ENCODE peak calls at places on chromosome 19, in five cellular contexts. Z is CD4-positive, alpha-beta memory T cell; E is lower lobe of right lung; S is cardiac muscle cell; D is H1. N is an unnamed sample.

GRCh38 chr19:57850553-57851017 is 926 bp downstream of the ZNF587 start:
- DNase-seq in Z (no peak), D (no peak), S (no peak), E (no peak), N (no peak)

GRCh38 chr19:17259118-17259780 is 5.3 kb downstream of the USHBP1 start:
- DNase-seq in S (no peak), E (no peak), D (no peak), Z (no peak), N (no peak)

GRCh38 chr19:18587561-18587960 is 1.0 kb upstream of the REX1BD start:
- DNase-seq in D (no peak), Z (no peak), E (no peak), S (no peak), N (no peak)

GRCh38 chr19:7488736-7489353 is at the start of gene PEX11G:
- DNase-seq in Z (peak; percentile 85), E (peak; percentile 93), S (peak; percentile 93), D (peak; percentile 80), N (peak; percentile 98)

GRCh38 chr19:48044561-48044960 is 682 bp upstream of the CABP5 start:
- DNase-seq in D (no peak), E (no peak), Z (no peak), S (no peak), N (no peak)

GRCh38 chr19:49929121-49929610 is at the start of the genes ATF5 and NUP62:
- DNase-seq in E (peak; percentile 92), Z (peak; percentile 91), D (peak; percentile 70), S (peak; percentile 90), N (peak; percentile 96)

GRCh38 chr19:33157906-33158305 is 26.0 kb downstream of the WDR88 start:
- DNase-seq in D (no peak), S (no peak), E (no peak), Z (no peak), N (peak; percentile 61)

GRCh38 chr19:6723108-6723618 is 2.7 kb upstream of the C3 start:
- DNase-seq in E (peak; percentile 65), Z (no peak), S (no peak), D (no peak), N (no peak)

GRCh38 chr19:51043497-51043896 is 8.7 kb upstream of the KLK12 start:
- DNase-seq in S (no peak), D (no peak), Z (no peak), E (no peak), N (no peak)

GRCh38 chr19:43470288-43470687 is 4.9 kb upstream of the LYPD3 start:
- DNase-seq in S (no peak), E (no peak), Z (peak; percentile 87), D (no peak), N (no peak)

GRCh38 chr19:31314156-31314555 is 35.1 kb downstream of the TSHZ3 start:
- DNase-seq in D (no peak), S (no peak), E (no peak), Z (no peak), N (no peak)

GRCh38 chr19:55678121-55678671 is 3.2 kb downstream of the EPN1 start:
- DNase-seq in S (no peak), Z (no peak), D (no peak), E (peak; percentile 72), N (peak; percentile 94)

GRCh38 chr19:34482380-34483250 is 1.1 kb downstream of the WTIP start:
- DNase-seq in Z (no peak), S (peak; percentile 64), D (no peak), E (no peak), N (no peak)

GRCh38 chr19:19752760-19753403 is 20.0 kb upstream of the ZNF14 start:
- DNase-seq in S (no peak), E (no peak), Z (no peak), D (no peak), N (no peak)

GRCh38 chr19:50495020-50495531 is 15.9 kb downstream of the JOSD2 start:
- DNase-seq in D (no peak), Z (no peak), E (no peak), S (peak; percentile 38), N (no peak)

GRCh38 chr19:54534156-54534555 is 31.5 kb downstream of the LAIR2 start:
- DNase-seq in S (no peak), E (no peak), D (no peak), Z (no peak), N (no peak)
- H3K4me3 ChIP-seq in S (no peak overlapping the region), E (no peak overlapping the region), D (no peak overlapping the region), Z (no peak overlapping the region), N (no peak overlapping the region)

GRCh38 chr19:3328743-3329142 is 37.6 kb upstream of the NFIC start:
- DNase-seq in E (no peak), Z (no peak), S (no peak), D (no peak), N (no peak)
- H3K4me1 ChIP-seq in E (no peaks in the 10 kb centered on the region), Z (no peaks in the 10 kb centered on the region), S (no peaks in the 10 kb centered on the region), D (no peaks in the 10 kb centered on the region), N (no peaks in the 10 kb centered on the region)

GRCh38 chr19:11322269-11323024 is 17.0 kb downstream of the RAB3D start:
- DNase-seq in Z (no peak), E (no peak), S (no peak), D (no peak), N (no peak)
- H3K27ac ChIP-seq in Z (no peak overlapping the region), E (peak overlapping the region; percentile 74), S (no peak overlapping the region), D (no peak overlapping the region), N (no peak overlapping the region)

GRCh38 chr19:46410205-46411087 is 2.9 kb downstream of the CCDC8 start:
- DNase-seq in D (no peak), E (peak; percentile 14), S (no peak), Z (no peak), N (no peak)

GRCh38 chr19:46412034-46412982 is 1.1 kb downstream of the CCDC8 start:
- DNase-seq in E (peak; percentile 37), D (no peak), S (peak; percentile 54), Z (no peak), N (no peak)

GRCh38 chr19:46411088-46412033 is 2.0 kb downstream of the CCDC8 start:
- DNase-seq in D (no peak), S (no peak), Z (no peak), E (peak; percentile 24), N (no peak)

GRCh38 chr19:46413262-46414031 is at the start of gene CCDC8:
- DNase-seq in E (peak; percentile 75), D (peak; percentile 86), Z (no peak), S (peak; percentile 99), N (no peak)

DNA sequence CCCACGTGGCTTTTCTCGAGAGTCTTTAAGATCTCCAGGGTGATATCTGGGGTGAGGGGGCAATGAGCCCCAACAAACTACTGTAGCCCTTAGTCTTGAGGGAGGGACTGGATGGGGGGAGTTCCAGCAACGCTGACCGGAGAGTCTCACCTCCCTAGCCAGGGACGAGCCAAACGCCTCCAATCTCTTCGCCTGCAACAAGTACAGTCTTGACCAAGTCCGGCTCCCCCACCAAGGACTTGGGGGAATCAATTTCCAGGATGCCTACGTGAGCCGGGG is 442 bp downstream of the CCDC8 start:
- DNase-seq in S (no peak), E (no peak), Z (no peak), D (no peak), N (no peak)
- H3K4me3 ChIP-seq in S (peak overlapping the region; percentile 76), E (peak overlapping the region; percentile 60), Z (no peak overlapping the region), D (peak overlapping the region; percentile 57), N (peak overlapping the region; percentile 28)

GRCh38 chr19:2050349-2050990 is 574 bp downstream of the MKNK2 start:
- DNase-seq in Z (no peak), S (no peak), E (no peak), D (no peak), N (no peak)

GRCh38 chr19:2048959-2049740 is 1.9 kb downstream of the MKNK2 start:
- DNase-seq in Z (peak; percentile 36), E (peak; percentile 45), D (no peak), S (no peak), N (peak; percentile 86)

GRCh38 chr19:2048104-2048958 is 2.7 kb downstream of the MKNK2 start:
- DNase-seq in E (no peak), Z (no peak), D (no peak), S (no peak), N (peak; percentile 80)

GRCh38 chr19:2050991-2051770 is at the start of gene MKNK2:
- DNase-seq in E (peak; percentile 94), D (peak; percentile 72), Z (peak; percentile 86), S (peak; percentile 96), N (peak; percentile 99)

DNA sequence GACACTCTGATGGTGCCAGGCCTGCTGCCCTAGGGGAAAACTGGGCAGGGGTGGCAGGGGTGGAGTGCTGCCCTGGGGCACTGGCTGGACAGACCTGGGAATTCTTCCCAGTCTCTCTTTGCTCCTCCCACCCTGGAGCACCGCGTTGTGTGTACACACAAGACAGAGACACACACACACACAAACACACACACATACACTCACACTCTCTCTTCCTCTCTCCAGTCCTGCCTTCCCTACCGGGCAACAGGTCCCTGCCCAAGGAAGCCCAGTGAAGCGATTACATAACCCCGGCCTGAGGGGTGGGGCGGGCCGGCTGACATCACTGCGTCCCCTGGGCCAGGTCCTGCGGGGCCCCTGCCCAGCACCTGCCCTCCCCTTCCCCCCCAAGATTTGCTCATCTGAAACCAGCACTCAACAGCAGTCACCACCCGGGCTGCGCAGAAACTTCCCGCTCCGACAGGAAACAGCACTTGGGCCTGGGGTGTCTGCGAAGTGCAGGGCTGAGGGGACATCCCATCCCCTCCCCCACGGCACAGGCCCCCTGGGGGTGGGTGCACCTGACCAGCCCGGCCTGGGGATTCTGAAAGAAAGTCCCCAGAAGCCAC is 1.2 kb downstream of the MKNK2 start:
- DNase-seq in Z (peak; percentile 77), S (peak; percentile 54), D (no peak), E (peak; percentile 94), N (peak; percentile 96)
- H3K4me1 ChIP-seq in Z (peaks cover 64% of the 10 kb centered on the region), S (peaks cover 11% of the 10 kb centered on the region), D (peaks cover 6% of the 10 kb centered on the region), E (peaks cover 76% of the 10 kb centered on the region), N (peaks cover 90% of the 10 kb centered on the region)

GRCh38 chr19:15443838-15444237 is 5.9 kb downstream of the WIZ start:
- DNase-seq in S (no peak), Z (no peak), E (no peak), D (no peak), N (no peak)
- H3K27ac ChIP-seq in S (no peak overlapping the region), Z (no peak overlapping the region), E (no peak overlapping the region), D (no peak overlapping the region), N (no peak overlapping the region)

GRCh38 chr19:1275260-1275975 is at the start of gene FAM174C:
- DNase-seq in E (peak; percentile 97), Z (peak; percentile 97), D (no peak), S (peak; percentile 98), N (peak; percentile 98)

GRCh38 chr19:1272423-1273262 is 2.7 kb upstream of the FAM174C start:
- DNase-seq in Z (no peak), D (no peak), S (no peak), E (no peak), N (no peak)

GRCh38 chr19:1274852-1275259 is 474 bp upstream of the FAM174C start:
- DNase-seq in Z (peak; percentile 39), E (peak; percentile 58), D (no peak), S (no peak), N (no peak)

GRCh38 chr19:1273263-1274041 is 1.9 kb upstream of the FAM174C start:
- DNase-seq in D (no peak), S (no peak), Z (no peak), E (no peak), N (peak; percentile 79)

GRCh38 chr19:1274081-1274851 is 1.1 kb upstream of the FAM174C start:
- DNase-seq in E (no peak), Z (peak; percentile 49), S (no peak), D (no peak), N (peak; percentile 90)
- H3K4me3 ChIP-seq in E (peak overlapping the region; percentile 69), Z (no peak overlapping the region), S (peak overlapping the region; percentile 62), D (peak overlapping the region; percentile 77), N (peak overlapping the region; percentile 73)

DNA sequence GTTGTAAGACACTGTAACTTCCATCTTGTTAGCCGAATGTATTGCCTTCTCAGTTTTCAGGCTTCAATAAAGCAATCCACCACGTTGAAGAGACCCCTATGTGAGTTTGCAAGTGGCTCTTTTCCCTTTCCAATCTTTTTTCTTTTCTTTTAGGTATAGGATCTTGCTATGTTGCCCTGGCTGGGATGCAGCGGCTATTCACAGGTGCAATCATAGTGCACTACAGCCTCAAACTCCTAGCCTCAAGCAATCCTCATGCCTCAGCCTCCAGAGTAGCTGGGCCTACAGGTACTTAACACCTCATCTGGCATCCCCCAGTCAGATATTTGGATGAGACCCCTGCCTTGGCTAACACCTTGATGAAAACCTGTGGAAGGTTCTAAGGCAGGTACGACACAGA is 33.5 kb upstream of the FEM1A start:
- DNase-seq in E (no peak), S (no peak), Z (no peak), D (no peak), N (no peak)
- H3K4me1 ChIP-seq in E (peaks cover 6% of the 10 kb centered on the region), S (no peaks in the 10 kb centered on the region), Z (peaks cover 7% of the 10 kb centered on the region), D (peaks cover 2% of the 10 kb centered on the region), N (peaks cover 19% of the 10 kb centered on the region)